ENCODE peak calls at places on chromosomes 2 and 18, in four cellular contexts. Y is NCI-H1092 treated with DMSO at 0.1 percent for 48 hours; P is WERI-Rb-1; V is activated CD8-positive, alpha-beta memory T cell treated with anti-CD3 and anti-CD28 coated beads for 48 hours. H is an unnamed sample.

GRCh38 chr2:232435375-232435648 is 20.6 kb upstream of the ALPI start:
- DNase-seq in Y (no peak), P (no peak), V (no peak), H (no peak)

GRCh38 chr2:222960126-222960525 is 91.9 kb upstream of the KCNE4 start:
- DNase-seq in Y (no peak), P (no peak), V (no peak), H (no peak)

GRCh38 chr2:70104231-70105111 is 17.2 kb downstream of the PCBP1 start:
- DNase-seq in Y (no peak), P (peak), V (no peak), H (no peak)

GRCh38 chr2:151637284-151637781 is 96.9 kb downstream of the NEB start:
- DNase-seq in Y (no peak), P (no peak), V (peak), H (no peak)

GRCh38 chr2:105431367-105432088 is 32.7 kb upstream of the FHL2 start:
- DNase-seq in Y (peak), P (no peak), V (no peak), H (no peak)

GRCh38 chr2:99879481-99879880 is 262.9 kb downstream of the AFF3 start:
- DNase-seq in Y (no peak), P (no peak), V (no peak), H (no peak)

GRCh38 chr2:175478369-175478768 is 296.9 kb upstream of the ATP5MC3 start:
- DNase-seq in Y (no peak), P (no peak), V (no peak), H (no peak)

GRCh38 chr2:239369631-239370161 is 31.1 kb downstream of the HDAC4 start:
- DNase-seq in Y (no peak), P (no peak), V (peak), H (no peak)

GRCh38 chr2:164593959-164594358 is 27.3 kb downstream of the GRB14 start:
- DNase-seq in Y (no peak), P (no peak), V (no peak), H (no peak)

GRCh38 chr18:13392899-13393298 is 174.3 kb downstream of the LDLRAD4 start:
- DNase-seq in Y (no peak), P (no peak), V (no peak), H (no peak)

GRCh38 chr2:20617892-20618467 is 32.9 kb downstream of the HS1BP3 start:
- DNase-seq in Y (peak), P (peak), V (no peak), H (peak)

GRCh38 chr2:136932700-136933099 is 167.4 kb downstream of the THSD7B start:
- DNase-seq in Y (peak), P (peak), V (no peak), H (no peak)

GRCh38 chr2:212640428-212640827 is 101.8 kb upstream of the ERBB4 start:
- DNase-seq in Y (no peak), P (no peak), V (no peak), H (no peak)

GRCh38 chr18:59917422-59917821 is 17.6 kb downstream of the PMAIP1 start:
- DNase-seq in Y (no peak), P (no peak), V (no peak), H (no peak)

GRCh38 chr2:18001671-18002070 is 123.2 kb downstream of the KCNS3 start:
- DNase-seq in Y (no peak), P (no peak), V (no peak), H (no peak)

H was measured in GOT3.